ENCODE peak calls at places on chromosomes 6 and 20, in seven cellular contexts. V, F, R, Q, A, U and J are unnamed samples.

GRCh38 chr6:49423817-49424216 is 39.2 kb downstream of the MMUT start:
- DNase-seq in A (no peak), F (peak), R (no peak), V (no peak), Q (no peak), U (no peak), J (no peak)

GRCh38 chr6:157714153-157714490 is 108.9 kb upstream of the SNX9 start:
- DNase-seq in V (no peak), Q (no peak), U (no peak), R (no peak), A (peak), F (no peak), J (no peak)

GRCh38 chr6:132205946-132206345 is 195.3 kb downstream of the MOXD1 start:
- DNase-seq in Q (no peak), A (peak), V (no peak), U (no peak), R (no peak), F (no peak), J (no peak)

GRCh38 chr6:153085239-153085638 is 45.8 kb downstream of the RGS17 start:
- DNase-seq in U (no peak), A (no peak), Q (no peak), V (no peak), R (no peak), F (no peak), J (no peak)

GRCh38 chr6:133286765-133287164 is 45.6 kb downstream of the EYA4 start:
- DNase-seq in Q (no peak), R (no peak), A (peak), U (no peak), F (peak), V (no peak), J (no peak)

GRCh38 chr6:111566873-111567517 is 38.7 kb downstream of the TRAF3IP2 start:
- DNase-seq in R (no peak), Q (peak), F (no peak), V (no peak), A (peak), U (no peak), J (no peak)

GRCh38 chr6:37359034-37359433 is 5.3 kb downstream of the RNF8 start:
- DNase-seq in F (no peak), R (no peak), U (no peak), Q (no peak), V (no peak), A (no peak), J (no peak)

GRCh38 chr6:88246654-88247053 is 80.5 kb upstream of the CNR1 start:
- DNase-seq in V (no peak), A (no peak), R (no peak), U (no peak), Q (no peak), F (no peak), J (no peak)

GRCh38 chr6:159665868-159666635 is 27.0 kb downstream of the SOD2 start:
- DNase-seq in R (no peak), U (no peak), Q (no peak), A (peak), V (no peak), F (no peak), J (no peak)

GRCh38 chr20:61628901-61629300 is 376.8 kb downstream of the CDH4 start:
- DNase-seq in U (no peak), Q (no peak), R (no peak), V (no peak), F (no peak), A (no peak), J (no peak)

GRCh38 chr6:107618672-107619071 is 128.8 kb downstream of the SOBP start:
- DNase-seq in V (no peak), F (no peak), U (peak), Q (no peak), R (peak), A (no peak), J (peak)

GRCh38 chr6:170149681-170150589 is 140.9 kb downstream of the DLL1 start:
- DNase-seq in R (no peak), U (no peak), A (no peak), F (no peak), V (no peak), Q (no peak), J (no peak)

GRCh38 chr6:64334646-64335045 is 699.0 kb downstream of the PHF3 start:
- DNase-seq in V (no peak), F (no peak), U (no peak), Q (no peak), A (no peak), R (no peak), J (no peak)

GRCh38 chr6:42453027-42453648 is 1.4 kb upstream of the TRERF1 start:
- DNase-seq in U (peak), Q (peak), V (peak), R (peak), F (peak), A (peak), J (peak)

GRCh38 chr6:3390698-3391097 is 66.2 kb downstream of the SLC22A23 start:
- DNase-seq in F (peak), V (peak), Q (peak), R (no peak), U (no peak), A (peak), J (no peak)

GRCh38 chr6:89638320-89639195 is at the start of gene LYRM2:
- DNase-seq in R (peak), U (peak), Q (peak), A (peak), V (peak), F (peak), J (peak)

GRCh38 chr20:36407196-36407733 is 101.1 kb downstream of the DLGAP4 start:
- DNase-seq in V (no peak), A (no peak), U (no peak), F (peak), Q (no peak), R (no peak), J (no peak)